ENCODE peak calls at places on chromosomes 1 and 21, in eight cellular contexts. One of them, this sample, is unnamed.

GRCh38 chr1:59541891-59542290 is 245.0 kb downstream of the FGGY start:
- DNase-seq in uterus: no peak
- DNase-seq in activated T-helper 1 cell treated with anti-CD3 and anti-CD28 coated beads, Interleukin-2, amount 50 U/mL, for 16 hours: no peak
- DNase-seq in GM23338: no peak
- DNase-seq in cerebellar nuclear complex: no peak
- DNase-seq in H7: no peak
- DNase-seq in heart left ventricle: no peak
- DNase-seq in ascending aorta: no peak
- DNase-seq in this sample: no peak

GRCh38 chr1:243585982-243586381 is 264.1 kb downstream of the AKT3 start:
- DNase-seq in uterus: no peak
- DNase-seq in activated T-helper 1 cell treated with anti-CD3 and anti-CD28 coated beads, Interleukin-2, amount 50 U/mL, for 16 hours: no peak
- DNase-seq in GM23338: no peak
- DNase-seq in cerebellar nuclear complex: no peak
- DNase-seq in H7: no peak
- DNase-seq in heart left ventricle: no peak
- DNase-seq in ascending aorta: no peak
- DNase-seq in this sample: no peak

GRCh38 chr1:14968251-14968812 is 185.2 kb upstream of the TMEM51 start:
- DNase-seq in uterus: peak; percentile 54
- DNase-seq in activated T-helper 1 cell treated with anti-CD3 and anti-CD28 coated beads, Interleukin-2, amount 50 U/mL, for 16 hours: no peak
- DNase-seq in GM23338: peak; percentile 5
- DNase-seq in cerebellar nuclear complex: no peak
- DNase-seq in H7: no peak
- DNase-seq in heart left ventricle: no peak
- DNase-seq in ascending aorta: peak; percentile 92
- DNase-seq in this sample: no peak

GRCh38 chr21:35559881-35560280 is 500.4 kb downstream of the SETD4 start:
- DNase-seq in uterus: no peak
- DNase-seq in activated T-helper 1 cell treated with anti-CD3 and anti-CD28 coated beads, Interleukin-2, amount 50 U/mL, for 16 hours: no peak
- DNase-seq in GM23338: no peak
- DNase-seq in cerebellar nuclear complex: no peak
- DNase-seq in H7: no peak
- DNase-seq in heart left ventricle: no peak
- DNase-seq in ascending aorta: no peak
- DNase-seq in this sample: no peak

GRCh38 chr1:54360165-54361005 is 45.8 kb downstream of the SSBP3 start:
- DNase-seq in uterus: no peak
- DNase-seq in activated T-helper 1 cell treated with anti-CD3 and anti-CD28 coated beads, Interleukin-2, amount 50 U/mL, for 16 hours: no peak
- DNase-seq in GM23338: no peak
- DNase-seq in cerebellar nuclear complex: no peak
- DNase-seq in H7: no peak
- DNase-seq in heart left ventricle: no peak
- DNase-seq in ascending aorta: no peak
- DNase-seq in this sample: no peak

GRCh38 chr1:165423181-165423580 is 21.7 kb downstream of the RXRG start:
- DNase-seq in uterus: no peak
- DNase-seq in activated T-helper 1 cell treated with anti-CD3 and anti-CD28 coated beads, Interleukin-2, amount 50 U/mL, for 16 hours: no peak
- DNase-seq in GM23338: no peak
- DNase-seq in cerebellar nuclear complex: no peak
- DNase-seq in H7: no peak
- DNase-seq in heart left ventricle: no peak
- DNase-seq in ascending aorta: no peak
- DNase-seq in this sample: no peak

GRCh38 chr1:38534473-38534823 is 325.1 kb downstream of the RRAGC start:
- DNase-seq in uterus: peak; percentile 21
- DNase-seq in activated T-helper 1 cell treated with anti-CD3 and anti-CD28 coated beads, Interleukin-2, amount 50 U/mL, for 16 hours: no peak
- DNase-seq in GM23338: no peak
- DNase-seq in cerebellar nuclear complex: no peak
- DNase-seq in H7: no peak
- DNase-seq in heart left ventricle: no peak
- DNase-seq in ascending aorta: no peak
- DNase-seq in this sample: no peak

GRCh38 chr21:45998871-45999580 is 17.5 kb downstream of the COL6A1 start:
- DNase-seq in uterus: peak; percentile 19
- DNase-seq in activated T-helper 1 cell treated with anti-CD3 and anti-CD28 coated beads, Interleukin-2, amount 50 U/mL, for 16 hours: no peak
- DNase-seq in GM23338: no peak
- DNase-seq in cerebellar nuclear complex: no peak
- DNase-seq in H7: no peak
- DNase-seq in heart left ventricle: no peak
- DNase-seq in ascending aorta: peak; percentile 56
- DNase-seq in this sample: no peak

GRCh38 chr1:62436039-62436465 is 797 bp upstream of the USP1 start:
- DNase-seq in uterus: no peak
- DNase-seq in activated T-helper 1 cell treated with anti-CD3 and anti-CD28 coated beads, Interleukin-2, amount 50 U/mL, for 16 hours: peak; percentile 94
- DNase-seq in GM23338: no peak
- DNase-seq in cerebellar nuclear complex: no peak
- DNase-seq in H7: peak; percentile 93
- DNase-seq in heart left ventricle: peak; percentile 97
- DNase-seq in ascending aorta: no peak
- DNase-seq in this sample: no peak

GRCh38 chr1:58841455-58841854 is 57.6 kb upstream of the JUN start:
- DNase-seq in uterus: no peak
- DNase-seq in activated T-helper 1 cell treated with anti-CD3 and anti-CD28 coated beads, Interleukin-2, amount 50 U/mL, for 16 hours: no peak
- DNase-seq in GM23338: peak; percentile 74
- DNase-seq in cerebellar nuclear complex: no peak
- DNase-seq in H7: peak; percentile 45
- DNase-seq in heart left ventricle: no peak
- DNase-seq in ascending aorta: no peak
- DNase-seq in this sample: no peak

GRCh38 chr1:157580828-157581210 is 17.1 kb downstream of the FCRL4 start:
- DNase-seq in uterus: no peak
- DNase-seq in activated T-helper 1 cell treated with anti-CD3 and anti-CD28 coated beads, Interleukin-2, amount 50 U/mL, for 16 hours: no peak
- DNase-seq in GM23338: no peak
- DNase-seq in cerebellar nuclear complex: no peak
- DNase-seq in H7: no peak
- DNase-seq in heart left ventricle: no peak
- DNase-seq in ascending aorta: no peak
- DNase-seq in this sample: no peak

GRCh38 chr1:223363856-223364684 is at the start of gene SUSD4:
- DNase-seq in uterus: no peak
- DNase-seq in activated T-helper 1 cell treated with anti-CD3 and anti-CD28 coated beads, Interleukin-2, amount 50 U/mL, for 16 hours: peak; percentile 32
- DNase-seq in GM23338: peak; percentile 87
- DNase-seq in cerebellar nuclear complex: peak; percentile 19
- DNase-seq in H7: peak; percentile 92
- DNase-seq in heart left ventricle: no peak
- DNase-seq in ascending aorta: peak; percentile 66
- DNase-seq in this sample: no peak

GRCh38 chr1:155026588-155026987 is 7.0 kb downstream of the DCST2 start:
- DNase-seq in uterus: no peak
- DNase-seq in activated T-helper 1 cell treated with anti-CD3 and anti-CD28 coated beads, Interleukin-2, amount 50 U/mL, for 16 hours: no peak
- DNase-seq in GM23338: no peak
- DNase-seq in cerebellar nuclear complex: no peak
- DNase-seq in H7: no peak
- DNase-seq in heart left ventricle: no peak
- DNase-seq in ascending aorta: no peak
- DNase-seq in this sample: no peak

GRCh38 chr1:29684141-29684540 is 447.8 kb downstream of the PTPRU start:
- DNase-seq in uterus: no peak
- DNase-seq in activated T-helper 1 cell treated with anti-CD3 and anti-CD28 coated beads, Interleukin-2, amount 50 U/mL, for 16 hours: no peak
- DNase-seq in GM23338: no peak
- DNase-seq in cerebellar nuclear complex: no peak
- DNase-seq in H7: peak; percentile 4
- DNase-seq in heart left ventricle: no peak
- DNase-seq in ascending aorta: peak; percentile 42
- DNase-seq in this sample: no peak

GRCh38 chr1:85278853-85279314 is 2.5 kb upstream of the BCL10 start:
- DNase-seq in uterus: peak; percentile 63
- DNase-seq in activated T-helper 1 cell treated with anti-CD3 and anti-CD28 coated beads, Interleukin-2, amount 50 U/mL, for 16 hours: peak; percentile 25
- DNase-seq in GM23338: no peak
- DNase-seq in cerebellar nuclear complex: no peak
- DNase-seq in H7: no peak
- DNase-seq in heart left ventricle: no peak
- DNase-seq in ascending aorta: peak; percentile 71
- DNase-seq in this sample: no peak

GRCh38 chr1:223844521-223844961 is 1.2 kb downstream of the TP53BP2 start:
- DNase-seq in uterus: no peak
- DNase-seq in activated T-helper 1 cell treated with anti-CD3 and anti-CD28 coated beads, Interleukin-2, amount 50 U/mL, for 16 hours: peak; percentile 42
- DNase-seq in GM23338: no peak
- DNase-seq in cerebellar nuclear complex: no peak
- DNase-seq in H7: no peak
- DNase-seq in heart left ventricle: no peak
- DNase-seq in ascending aorta: no peak
- DNase-seq in this sample: no peak

GRCh38 chr1:1329304-1330210 is 1.5 kb upstream of the TAS1R3 start:
- DNase-seq in uterus: no peak
- DNase-seq in activated T-helper 1 cell treated with anti-CD3 and anti-CD28 coated beads, Interleukin-2, amount 50 U/mL, for 16 hours: no peak
- DNase-seq in GM23338: no peak
- DNase-seq in cerebellar nuclear complex: no peak
- DNase-seq in H7: peak; percentile 68
- DNase-seq in heart left ventricle: no peak
- DNase-seq in ascending aorta: no peak
- DNase-seq in this sample: no peak

GRCh38 chr1:33460947-33461629 is 11.4 kb upstream of the ZSCAN20 start:
- DNase-seq in uterus: peak; percentile 53
- DNase-seq in activated T-helper 1 cell treated with anti-CD3 and anti-CD28 coated beads, Interleukin-2, amount 50 U/mL, for 16 hours: no peak
- DNase-seq in GM23338: no peak
- DNase-seq in cerebellar nuclear complex: no peak
- DNase-seq in H7: no peak
- DNase-seq in heart left ventricle: no peak
- DNase-seq in ascending aorta: peak; percentile 81
- DNase-seq in this sample: no peak

GRCh38 chr1:40030528-40031135 is 9.9 kb upstream of the CAP1 start:
- DNase-seq in uterus: no peak
- DNase-seq in activated T-helper 1 cell treated with anti-CD3 and anti-CD28 coated beads, Interleukin-2, amount 50 U/mL, for 16 hours: no peak
- DNase-seq in GM23338: no peak
- DNase-seq in cerebellar nuclear complex: no peak
- DNase-seq in H7: no peak
- DNase-seq in heart left ventricle: no peak
- DNase-seq in ascending aorta: no peak
- DNase-seq in this sample: no peak

GRCh38 chr1:227766653-227767277 is 31.5 kb downstream of the SNAP47 start:
- DNase-seq in uterus: no peak
- DNase-seq in activated T-helper 1 cell treated with anti-CD3 and anti-CD28 coated beads, Interleukin-2, amount 50 U/mL, for 16 hours: no peak
- DNase-seq in GM23338: no peak
- DNase-seq in cerebellar nuclear complex: no peak
- DNase-seq in H7: peak; percentile 52
- DNase-seq in heart left ventricle: no peak
- DNase-seq in ascending aorta: no peak
- DNase-seq in this sample: no peak

GRCh38 chr1:243320224-243320623 is 64.4 kb downstream of the SDCCAG8 start:
- DNase-seq in uterus: no peak
- DNase-seq in activated T-helper 1 cell treated with anti-CD3 and anti-CD28 coated beads, Interleukin-2, amount 50 U/mL, for 16 hours: no peak
- DNase-seq in GM23338: no peak
- DNase-seq in cerebellar nuclear complex: no peak
- DNase-seq in H7: no peak
- DNase-seq in heart left ventricle: no peak
- DNase-seq in ascending aorta: no peak
- DNase-seq in this sample: no peak

GRCh38 chr1:42962641-42963377 is 4.1 kb upstream of the SLC2A1 start:
- DNase-seq in uterus: peak; percentile 67
- DNase-seq in activated T-helper 1 cell treated with anti-CD3 and anti-CD28 coated beads, Interleukin-2, amount 50 U/mL, for 16 hours: no peak
- DNase-seq in GM23338: peak; percentile 94
- DNase-seq in cerebellar nuclear complex: no peak
- DNase-seq in H7: peak; percentile 80
- DNase-seq in heart left ventricle: no peak
- DNase-seq in ascending aorta: peak; percentile 90
- DNase-seq in this sample: no peak

GRCh38 chr21:37472581-37472980 is 106.0 kb downstream of the DYRK1A start:
- DNase-seq in uterus: no peak
- DNase-seq in activated T-helper 1 cell treated with anti-CD3 and anti-CD28 coated beads, Interleukin-2, amount 50 U/mL, for 16 hours: no peak
- DNase-seq in GM23338: no peak
- DNase-seq in cerebellar nuclear complex: no peak
- DNase-seq in H7: no peak
- DNase-seq in heart left ventricle: no peak
- DNase-seq in ascending aorta: no peak
- DNase-seq in this sample: no peak

GRCh38 chr1:166511754-166512153 is 327.5 kb upstream of the POGK start:
- DNase-seq in uterus: no peak
- DNase-seq in activated T-helper 1 cell treated with anti-CD3 and anti-CD28 coated beads, Interleukin-2, amount 50 U/mL, for 16 hours: no peak
- DNase-seq in GM23338: no peak
- DNase-seq in cerebellar nuclear complex: no peak
- DNase-seq in H7: no peak
- DNase-seq in heart left ventricle: no peak
- DNase-seq in ascending aorta: no peak
- DNase-seq in this sample: no peak

GRCh38 chr1:151542710-151543129 is 2.6 kb downstream of the TUFT1 start:
- DNase-seq in uterus: peak; percentile 46
- DNase-seq in activated T-helper 1 cell treated with anti-CD3 and anti-CD28 coated beads, Interleukin-2, amount 50 U/mL, for 16 hours: no peak
- DNase-seq in GM23338: no peak
- DNase-seq in cerebellar nuclear complex: no peak
- DNase-seq in H7: no peak
- DNase-seq in heart left ventricle: no peak
- DNase-seq in ascending aorta: peak; percentile 70
- DNase-seq in this sample: no peak

GRCh38 chr1:204154525-204155255 is 2.8 kb upstream of the ETNK2 start:
- DNase-seq in uterus: no peak
- DNase-seq in activated T-helper 1 cell treated with anti-CD3 and anti-CD28 coated beads, Interleukin-2, amount 50 U/mL, for 16 hours: no peak
- DNase-seq in GM23338: no peak
- DNase-seq in cerebellar nuclear complex: no peak
- DNase-seq in H7: no peak
- DNase-seq in heart left ventricle: no peak
- DNase-seq in ascending aorta: no peak
- DNase-seq in this sample: no peak

GRCh38 chr1:184219414-184219813 is 167.4 kb upstream of the C1orf21 start:
- DNase-seq in uterus: no peak
- DNase-seq in activated T-helper 1 cell treated with anti-CD3 and anti-CD28 coated beads, Interleukin-2, amount 50 U/mL, for 16 hours: no peak
- DNase-seq in GM23338: no peak
- DNase-seq in cerebellar nuclear complex: no peak
- DNase-seq in H7: no peak
- DNase-seq in heart left ventricle: no peak
- DNase-seq in ascending aorta: no peak
- DNase-seq in this sample: no peak

GRCh38 chr1:29786195-29786594 is 549.9 kb downstream of the PTPRU start:
- DNase-seq in uterus: no peak
- DNase-seq in activated T-helper 1 cell treated with anti-CD3 and anti-CD28 coated beads, Interleukin-2, amount 50 U/mL, for 16 hours: no peak
- DNase-seq in GM23338: no peak
- DNase-seq in cerebellar nuclear complex: no peak
- DNase-seq in H7: no peak
- DNase-seq in heart left ventricle: no peak
- DNase-seq in ascending aorta: no peak
- DNase-seq in this sample: no peak

GRCh38 chr1:230501845-230502244 is 75.7 kb upstream of the PGBD5 start:
- DNase-seq in uterus: no peak
- DNase-seq in activated T-helper 1 cell treated with anti-CD3 and anti-CD28 coated beads, Interleukin-2, amount 50 U/mL, for 16 hours: no peak
- DNase-seq in GM23338: no peak
- DNase-seq in cerebellar nuclear complex: no peak
- DNase-seq in H7: no peak
- DNase-seq in heart left ventricle: no peak
- DNase-seq in ascending aorta: no peak
- DNase-seq in this sample: no peak

GRCh38 chr1:230503741-230504140 is 77.6 kb upstream of the PGBD5 start:
- DNase-seq in uterus: no peak
- DNase-seq in activated T-helper 1 cell treated with anti-CD3 and anti-CD28 coated beads, Interleukin-2, amount 50 U/mL, for 16 hours: no peak
- DNase-seq in GM23338: no peak
- DNase-seq in cerebellar nuclear complex: no peak
- DNase-seq in H7: no peak
- DNase-seq in heart left ventricle: no peak
- DNase-seq in ascending aorta: no peak
- DNase-seq in this sample: no peak

GRCh38 chr21:42147386-42148020 is 71.4 kb upstream of the ABCG1 start:
- DNase-seq in uterus: peak; percentile 6
- DNase-seq in activated T-helper 1 cell treated with anti-CD3 and anti-CD28 coated beads, Interleukin-2, amount 50 U/mL, for 16 hours: no peak
- DNase-seq in GM23338: no peak
- DNase-seq in cerebellar nuclear complex: no peak
- DNase-seq in H7: no peak
- DNase-seq in heart left ventricle: peak; percentile 60
- DNase-seq in ascending aorta: peak; percentile 31
- DNase-seq in this sample: no peak

GRCh38 chr1:26280333-26281042 is 602 bp downstream of the SH3BGRL3 start:
- DNase-seq in uterus: peak; percentile 50
- DNase-seq in activated T-helper 1 cell treated with anti-CD3 and anti-CD28 coated beads, Interleukin-2, amount 50 U/mL, for 16 hours: no peak
- DNase-seq in GM23338: peak; percentile 37
- DNase-seq in cerebellar nuclear complex: no peak
- DNase-seq in H7: no peak
- DNase-seq in heart left ventricle: no peak
- DNase-seq in ascending aorta: no peak
- DNase-seq in this sample: no peak

GRCh38 chr1:228295201-228295600 is 87.4 kb downstream of the OBSCN start:
- DNase-seq in uterus: no peak
- DNase-seq in activated T-helper 1 cell treated with anti-CD3 and anti-CD28 coated beads, Interleukin-2, amount 50 U/mL, for 16 hours: no peak
- DNase-seq in GM23338: no peak
- DNase-seq in cerebellar nuclear complex: no peak
- DNase-seq in H7: no peak
- DNase-seq in heart left ventricle: peak; percentile 41
- DNase-seq in ascending aorta: no peak
- DNase-seq in this sample: no peak

GRCh38 chr1:43238104-43238503 is 31.7 kb upstream of the TMEM125 start:
- DNase-seq in uterus: peak; percentile 39
- DNase-seq in activated T-helper 1 cell treated with anti-CD3 and anti-CD28 coated beads, Interleukin-2, amount 50 U/mL, for 16 hours: no peak
- DNase-seq in GM23338: peak; percentile 89
- DNase-seq in cerebellar nuclear complex: no peak
- DNase-seq in H7: peak; percentile 91
- DNase-seq in heart left ventricle: no peak
- DNase-seq in ascending aorta: peak; percentile 61
- DNase-seq in this sample: no peak

This sample was measured in esophagus squamous epithelium.